ENCODE peak calls at places on chromosomes 3 and 15, in seven cellular contexts. N is GM12864; Y is astrocyte of the spinal cord; M is body of pancreas; G is AG10803; I is CD8-positive, alpha-beta T cell; L is progenitor cell of endocrine pancreas. B is an unnamed sample.

GRCh38 chr3:134672571-134672970 is 21.7 kb upstream of the KY start:
- DNase-seq in I (no peak), G (no peak), L (no peak), Y (no peak), M (no peak), N (no peak), B (no peak)

GRCh38 chr3:195207731-195208130 is 63.2 kb downstream of the XXYLT1 start:
- DNase-seq in N (no peak), Y (no peak), G (peak), L (no peak), M (no peak), I (no peak), B (no peak)

GRCh38 chr3:160381470-160381869 is 17.6 kb downstream of the IFT80 start:
- DNase-seq in L (no peak), G (no peak), N (no peak), M (no peak), I (no peak), Y (no peak), B (no peak)

GRCh38 chr3:48982686-48983085 is 7.4 kb upstream of the P4HTM start:
- DNase-seq in Y (no peak), M (no peak), L (no peak), N (no peak), I (no peak), G (no peak), B (no peak)

GRCh38 chr15:96325579-96326331 is 4.7 kb upstream of the NR2F2 start:
- DNase-seq in Y (peak), N (no peak), L (no peak), G (no peak), I (no peak), M (no peak), B (no peak)

GRCh38 chr15:70226337-70226980 is 128.7 kb upstream of the TLE3 start:
- DNase-seq in Y (no peak), G (no peak), L (no peak), I (no peak), N (no peak), M (no peak), B (no peak)

GRCh38 chr3:111314146-111314873 is 227.7 kb upstream of the CD96 start:
- DNase-seq in I (no peak), M (no peak), Y (peak), G (no peak), N (no peak), L (no peak), B (no peak)

GRCh38 chr3:48306860-48307530 is 26.5 kb downstream of the SPINK8 start:
- DNase-seq in I (no peak), N (no peak), G (no peak), L (no peak), Y (no peak), M (no peak), B (no peak)

GRCh38 chr3:53162672-53163458 is 1.9 kb downstream of the PRKCD start:
- DNase-seq in Y (no peak), G (peak), M (peak), I (peak), N (no peak), L (no peak), B (no peak)

GRCh38 chr15:82986442-82986780 is 401 bp downstream of the RAMAC start:
- DNase-seq in L (no peak), M (no peak), I (no peak), N (no peak), G (peak), Y (no peak), B (peak)

GRCh38 chr3:113571360-113571759 is 39.0 kb downstream of the SIDT1 start:
- DNase-seq in Y (no peak), N (no peak), G (no peak), M (no peak), L (no peak), I (no peak), B (no peak)

GRCh38 chr3:113985526-113985925 is 37.7 kb downstream of the ZDHHC23 start:
- DNase-seq in M (no peak), Y (no peak), N (no peak), I (no peak), G (no peak), L (no peak), B (peak)

GRCh38 chr3:52574056-52574965 is 37.9 kb downstream of the UQCC5 start:
- DNase-seq in I (no peak), L (no peak), N (no peak), Y (no peak), G (peak), M (no peak), B (no peak)

GRCh38 chr15:50945725-50946124 is 37.2 kb downstream of the AP4E1 start:
- DNase-seq in I (no peak), M (no peak), G (no peak), N (no peak), Y (peak), L (no peak), B (no peak)

GRCh38 chr3:143644370-143645089 is 203.7 kb downstream of the SLC9A9 start:
- DNase-seq in I (no peak), Y (peak), M (peak), N (peak), L (peak), G (peak), B (peak)

GRCh38 chr3:52290596-52291507 is 3.2 kb downstream of the GLYCTK start:
- DNase-seq in M (no peak), N (no peak), I (no peak), L (no peak), G (no peak), Y (no peak), B (no peak)

GRCh38 chr3:37787027-37787868 is 74.4 kb upstream of the CTDSPL start:
- DNase-seq in M (no peak), L (no peak), N (no peak), Y (no peak), I (no peak), G (peak), B (no peak)

GRCh38 chr15:69760890-69761568 is 308.4 kb downstream of the RPLP1 start:
- DNase-seq in Y (peak), I (peak), L (no peak), G (peak), M (no peak), N (peak), B (peak)

GRCh38 chr3:188956839-188957489 is 214.8 kb upstream of the TPRG1 start:
- DNase-seq in M (no peak), Y (peak), G (peak), L (no peak), N (peak), I (no peak), B (no peak)

GRCh38 chr15:66294157-66294931 is 976 bp downstream of the DIS3L start:
- DNase-seq in M (peak), I (no peak), Y (peak), G (peak), N (peak), L (no peak), B (peak)

GRCh38 chr15:59436774-59437472 is 1.1 kb upstream of the FAM81A start:
- DNase-seq in Y (no peak), N (no peak), L (no peak), I (no peak), M (no peak), G (no peak), B (no peak)

GRCh38 chr15:35728176-35728938 is 182.4 kb upstream of the DPH6 start:
- DNase-seq in I (no peak), Y (no peak), G (no peak), L (no peak), N (no peak), M (no peak), B (no peak)

GRCh38 chr3:4821975-4822374 is 157.3 kb upstream of the BHLHE40 start:
- DNase-seq in G (no peak), N (no peak), M (no peak), I (peak), Y (no peak), L (no peak), B (no peak)

GRCh38 chr3:87082806-87083440 is 92.0 kb upstream of the VGLL3 start:
- DNase-seq in M (no peak), I (no peak), Y (peak), L (no peak), G (peak), N (no peak), B (peak)

GRCh38 chr3:152964901-152965609 is 130.1 kb downstream of the P2RY1 start:
- DNase-seq in L (no peak), I (no peak), G (no peak), M (no peak), N (no peak), Y (no peak), B (no peak)

GRCh38 chr3:152960684-152961083 is 125.8 kb downstream of the P2RY1 start:
- DNase-seq in I (no peak), N (no peak), Y (no peak), L (no peak), G (no peak), M (no peak), B (no peak)

GRCh38 chr3:152957488-152957887 is 122.6 kb downstream of the P2RY1 start:
- DNase-seq in G (no peak), M (no peak), L (no peak), I (no peak), N (no peak), Y (no peak), B (no peak)

GRCh38 chr3:152961323-152961722 is 126.4 kb downstream of the P2RY1 start:
- DNase-seq in G (peak), M (peak), L (no peak), Y (peak), N (peak), I (no peak), B (peak)
- TF ChIP-seq CTCF in G (peak), M (peak), L (peak), Y (peak), N (peak), I (no peak), B (peak)

DNA sequence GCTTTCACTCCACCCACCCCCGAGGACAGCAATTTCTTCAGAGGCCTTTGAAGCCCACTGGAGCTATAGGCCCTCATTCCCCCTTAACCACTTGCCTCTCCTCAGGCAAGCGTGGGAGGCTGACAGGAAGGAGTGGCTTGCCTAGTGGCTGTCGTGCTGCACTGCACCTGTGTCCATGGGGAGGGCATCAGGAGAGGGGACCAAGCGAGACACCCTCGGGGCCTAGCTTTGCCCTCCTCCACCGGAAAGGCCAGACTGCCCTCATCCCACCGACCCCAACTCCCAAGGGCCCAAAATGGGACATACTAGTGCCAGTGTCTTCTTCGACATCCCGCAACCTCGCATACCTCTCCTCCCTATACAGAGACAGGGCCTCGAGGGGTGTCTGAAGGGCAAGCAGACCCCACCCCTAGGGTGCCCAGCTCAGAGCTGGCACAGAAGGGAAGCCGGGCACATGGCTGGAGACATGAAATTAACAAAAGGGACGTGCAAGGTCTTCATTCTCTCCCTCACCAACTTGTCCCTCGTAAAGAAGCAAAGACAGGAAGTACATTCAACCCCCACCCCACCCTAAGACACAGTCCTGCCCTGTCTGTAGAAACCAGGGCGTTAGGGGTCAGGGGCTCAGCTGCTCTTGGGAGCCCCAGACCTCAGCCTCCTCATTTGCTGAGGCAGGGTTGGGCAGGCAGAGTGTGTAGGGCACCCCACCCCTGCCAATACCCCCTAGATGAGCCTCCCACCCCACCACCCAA is 24.3 kb downstream of the VIPR1 start:
- DNase-seq in Y (no peak), I (peak), N (no peak), G (no peak), L (no peak), M (no peak), B (no peak)
- TF ChIP-seq CTCF in Y (no peak), I (peak), N (peak), G (no peak), L (no peak), M (no peak), B (no peak)

GRCh38 chr3:142228964-142229363 is 3.6 kb upstream of the GK5 start:
- DNase-seq in L (no peak), N (no peak), G (no peak), I (no peak), Y (no peak), M (no peak), B (no peak)
- TF ChIP-seq CTCF in L (no peak), N (no peak), G (no peak), I (no peak), Y (no peak), M (no peak), B (no peak)

GRCh38 chr3:18335202-18335601 is 89.9 kb downstream of the SATB1 start:
- DNase-seq in M (no peak), Y (no peak), N (no peak), G (no peak), L (no peak), I (no peak), B (no peak)
- TF ChIP-seq CTCF in M (no peak), Y (no peak), N (no peak), G (no peak), L (no peak), I (no peak), B (no peak)

GRCh38 chr3:38960953-38961622 is 90.7 kb downstream of the SCN11A start:
- DNase-seq in L (peak), I (no peak), Y (peak), M (peak), G (peak), N (peak), B (peak)
- TF ChIP-seq CTCF in L (peak), I (peak), Y (peak), M (peak), G (peak), N (peak), B (peak)

GRCh38 chr3:115861166-115861733 is 237.9 kb downstream of the GAP43 start:
- DNase-seq in I (no peak), G (no peak), Y (no peak), N (no peak), L (no peak), M (no peak), B (no peak)
- TF ChIP-seq CTCF in I (no peak), G (no peak), Y (no peak), N (no peak), L (peak), M (no peak), B (no peak)

GRCh38 chr3:31695280-31696008 is 162.7 kb downstream of the STT3B start:
- DNase-seq in Y (no peak), M (peak), G (no peak), L (no peak), I (no peak), N (no peak), B (peak)
- TF ChIP-seq CTCF in Y (peak), M (peak), G (peak), L (peak), I (no peak), N (peak), B (peak)

GRCh38 chr15:74958320-74958907 is 1.8 kb upstream of the RPP25 start:
- DNase-seq in I (no peak), Y (no peak), L (no peak), N (no peak), G (peak), M (peak), B (no peak)
- TF ChIP-seq CTCF in I (no peak), Y (no peak), L (peak), N (no peak), G (peak), M (peak), B (no peak)